ENCODE peak calls at places on chromosomes 11 and 22, in four cellular contexts. V is stimulated activated CD4-positive, alpha-beta T cell treated with anti-CD3 and anti-CD28 coated beads, Interleukin-2, amount 100 ng/mL, for 48 hours; T is CD8-positive, alpha-beta memory T cell; F is endothelial cell. N is an unnamed sample.

GRCh38 chr22:38312261-38312800 is 4.9 kb downstream of the CSNK1E start:
- DNase-seq in V (no peak), T (no peak), F (no peak), N (no peak)

GRCh38 chr11:75625970-75626691 is 42.7 kb downstream of the MAP6 start:
- DNase-seq in V (no peak), T (no peak), F (no peak), N (no peak)

GRCh38 chr11:705646-706438 is at the start of gene EPS8L2:
- DNase-seq in V (no peak), T (no peak), F (no peak), N (no peak)

GRCh38 chr11:63019506-63019905 is 3.9 kb upstream of the SLC22A8 start:
- DNase-seq in V (no peak), T (no peak), F (no peak), N (no peak)

GRCh38 chr22:46347646-46348045 is 12.1 kb downstream of the TRMU start:
- DNase-seq in V (no peak), T (no peak), F (no peak), N (no peak)

GRCh38 chr22:48857202-48857805 is 970.4 kb downstream of the BRD1 start:
- DNase-seq in V (no peak), T (no peak), F (no peak), N (no peak)

GRCh38 chr22:44570476-44571445 is 72.7 kb upstream of the RTL6 start:
- DNase-seq in V (no peak), T (no peak), F (no peak), N (no peak)

GRCh38 chr22:47423266-47423665 is 660.8 kb downstream of the TBC1D22A start:
- DNase-seq in V (no peak), T (no peak), F (no peak), N (no peak)

GRCh38 chr11:70145025-70145529 is 58.0 kb upstream of the FADD start:
- DNase-seq in V (no peak), T (no peak), F (no peak), N (no peak)

N was measured in HAP-1.